ENCODE peak calls at places on chromosomes 7 and 10, in seven cellular contexts. P is AG09309, S is activated T-cell treated with anti-CD3 and anti-CD28 coated beads for 24 hours, J is Ammon's horn, M is adrenal gland, V is brain microvascular endothelial cell, G is cardiac septum. F is an unnamed sample.

GRCh38 chr7:13115157-13115772 is 427.8 kb downstream of the ARL4A start:
- DNase-seq in P (no peak), S (no peak), J (no peak), M (no peak), V (no peak), G (no peak), F (no peak)

GRCh38 chr10:19531324-19531723 is 284.9 kb upstream of the PLXDC2 start:
- DNase-seq in P (no peak), S (no peak), J (no peak), M (no peak), V (no peak), G (no peak), F (no peak)

GRCh38 chr10:23558361-23558799 is 119.5 kb downstream of the OTUD1 start:
- DNase-seq in P (no peak), S (no peak), J (no peak), M (peak; percentile 13), V (no peak), G (no peak), F (no peak)

GRCh38 chr7:101817031-101817929 is at the start of gene CUX1:
- DNase-seq in P (no peak), S (no peak), J (no peak), M (no peak), V (no peak), G (peak; percentile 80), F (peak; percentile 69)

GRCh38 chr10:113641702-113642101 is 22.1 kb downstream of the NRAP start:
- DNase-seq in P (no peak), S (no peak), J (no peak), M (no peak), V (no peak), G (no peak), F (no peak)

GRCh38 chr7:22952306-22953011 is 61.5 kb downstream of the HYCC1 start:
- DNase-seq in P (no peak), S (no peak), J (no peak), M (no peak), V (no peak), G (no peak), F (no peak)

GRCh38 chr7:139727151-139727705 is 50.6 kb downstream of the HIPK2 start:
- DNase-seq in P (peak; percentile 18), S (no peak), J (no peak), M (no peak), V (no peak), G (no peak), F (no peak)

GRCh38 chr10:79886345-79886744 is 59.8 kb downstream of the NUTM2E start:
- DNase-seq in P (no peak), S (no peak), J (no peak), M (no peak), V (no peak), G (no peak), F (no peak)

GRCh38 chr7:130622866-130623265 is 45.7 kb downstream of the COPG2 start:
- DNase-seq in P (no peak), S (no peak), J (no peak), M (no peak), V (no peak), G (no peak), F (no peak)

GRCh38 chr7:19377611-19378339 is 232.6 kb upstream of the FERD3L start:
- DNase-seq in P (no peak), S (no peak), J (no peak), M (peak; percentile 19), V (peak; percentile 84), G (no peak), F (no peak)

GRCh38 chr7:47816647-47817046 is 131.6 kb downstream of the PKD1L1 start:
- DNase-seq in P (peak; percentile 31), S (no peak), J (no peak), M (no peak), V (peak; percentile 20), G (no peak), F (no peak)

GRCh38 chr10:37975407-37975991 is 948 bp downstream of the ZNF25 start:
- DNase-seq in P (no peak), S (no peak), J (peak; percentile 35), M (no peak), V (no peak), G (no peak), F (peak; percentile 53)